ENCODE peak calls at places on chromosomes 4 and X, in seven cellular contexts. One of them, this sample, is unnamed.

GRCh38 chrX:139825618-139826017 is 107.2 kb downstream of the ATP11C start:
- DNase-seq in CD4-positive, alpha-beta T cell: no peak
- DNase-seq in T follicular helper cell: no peak
- DNase-seq in smooth muscle cell of the brain vasculature: no peak
- DNase-seq in effector CD4-positive, alpha-beta T cell: no peak
- DNase-seq in stimulated activated CD4-positive, alpha-beta T cell treated with anti-CD3 and anti-CD28 coated beads, Interleukin-4, amount 100 ng/mL, for 1 hour: no peak
- DNase-seq in lower lobe of right lung: no peak
- DNase-seq in this sample: no peak

GRCh38 chr4:105147226-105148151 is 813 bp downstream of the TET2 start:
- DNase-seq in CD4-positive, alpha-beta T cell: peak; percentile 3
- DNase-seq in T follicular helper cell: no peak
- DNase-seq in smooth muscle cell of the brain vasculature: no peak
- DNase-seq in effector CD4-positive, alpha-beta T cell: peak; percentile 3
- DNase-seq in stimulated activated CD4-positive, alpha-beta T cell treated with anti-CD3 and anti-CD28 coated beads, Interleukin-4, amount 100 ng/mL, for 1 hour: peak; percentile 27
- DNase-seq in lower lobe of right lung: peak; percentile 47
- DNase-seq in this sample: peak; percentile 30

GRCh38 chr4:84218002-84218401 is 281.1 kb downstream of the NKX6-1 start:
- DNase-seq in CD4-positive, alpha-beta T cell: no peak
- DNase-seq in T follicular helper cell: no peak
- DNase-seq in smooth muscle cell of the brain vasculature: no peak
- DNase-seq in effector CD4-positive, alpha-beta T cell: no peak
- DNase-seq in stimulated activated CD4-positive, alpha-beta T cell treated with anti-CD3 and anti-CD28 coated beads, Interleukin-4, amount 100 ng/mL, for 1 hour: no peak
- DNase-seq in lower lobe of right lung: no peak
- DNase-seq in this sample: no peak

GRCh38 chr4:78020677-78021076 is 36.4 kb upstream of the FRAS1 start:
- DNase-seq in CD4-positive, alpha-beta T cell: no peak
- DNase-seq in T follicular helper cell: no peak
- DNase-seq in smooth muscle cell of the brain vasculature: no peak
- DNase-seq in effector CD4-positive, alpha-beta T cell: no peak
- DNase-seq in stimulated activated CD4-positive, alpha-beta T cell treated with anti-CD3 and anti-CD28 coated beads, Interleukin-4, amount 100 ng/mL, for 1 hour: no peak
- DNase-seq in lower lobe of right lung: no peak
- DNase-seq in this sample: no peak

GRCh38 chr4:7803371-7803770 is 136.3 kb downstream of the AFAP1 start:
- DNase-seq in CD4-positive, alpha-beta T cell: no peak
- DNase-seq in T follicular helper cell: no peak
- DNase-seq in smooth muscle cell of the brain vasculature: no peak
- DNase-seq in effector CD4-positive, alpha-beta T cell: no peak
- DNase-seq in stimulated activated CD4-positive, alpha-beta T cell treated with anti-CD3 and anti-CD28 coated beads, Interleukin-4, amount 100 ng/mL, for 1 hour: no peak
- DNase-seq in lower lobe of right lung: no peak
- DNase-seq in this sample: no peak

GRCh38 chr4:61011051-61011450 is 189.1 kb upstream of the ADGRL3 start:
- DNase-seq in CD4-positive, alpha-beta T cell: no peak
- DNase-seq in T follicular helper cell: no peak
- DNase-seq in smooth muscle cell of the brain vasculature: no peak
- DNase-seq in effector CD4-positive, alpha-beta T cell: no peak
- DNase-seq in stimulated activated CD4-positive, alpha-beta T cell treated with anti-CD3 and anti-CD28 coated beads, Interleukin-4, amount 100 ng/mL, for 1 hour: no peak
- DNase-seq in lower lobe of right lung: no peak
- DNase-seq in this sample: no peak

GRCh38 chr4:145061325-145061920 is 36.6 kb downstream of the ANAPC10 start:
- DNase-seq in CD4-positive, alpha-beta T cell: no peak
- DNase-seq in T follicular helper cell: no peak
- DNase-seq in smooth muscle cell of the brain vasculature: no peak
- DNase-seq in effector CD4-positive, alpha-beta T cell: no peak
- DNase-seq in stimulated activated CD4-positive, alpha-beta T cell treated with anti-CD3 and anti-CD28 coated beads, Interleukin-4, amount 100 ng/mL, for 1 hour: no peak
- DNase-seq in lower lobe of right lung: no peak
- DNase-seq in this sample: no peak

GRCh38 chr4:150593996-150594395 is 12.0 kb downstream of the MAB21L2 start:
- DNase-seq in CD4-positive, alpha-beta T cell: no peak
- DNase-seq in T follicular helper cell: no peak
- DNase-seq in smooth muscle cell of the brain vasculature: no peak
- DNase-seq in effector CD4-positive, alpha-beta T cell: no peak
- DNase-seq in stimulated activated CD4-positive, alpha-beta T cell treated with anti-CD3 and anti-CD28 coated beads, Interleukin-4, amount 100 ng/mL, for 1 hour: no peak
- DNase-seq in lower lobe of right lung: no peak
- DNase-seq in this sample: no peak

GRCh38 chrX:130626521-130626920 is 224.7 kb downstream of the RBMX2 start:
- DNase-seq in CD4-positive, alpha-beta T cell: no peak
- DNase-seq in T follicular helper cell: no peak
- DNase-seq in smooth muscle cell of the brain vasculature: no peak
- DNase-seq in effector CD4-positive, alpha-beta T cell: no peak
- DNase-seq in stimulated activated CD4-positive, alpha-beta T cell treated with anti-CD3 and anti-CD28 coated beads, Interleukin-4, amount 100 ng/mL, for 1 hour: no peak
- DNase-seq in lower lobe of right lung: no peak
- DNase-seq in this sample: no peak

GRCh38 chr4:174490356-174490969 is 31.8 kb downstream of the HPGD start:
- DNase-seq in CD4-positive, alpha-beta T cell: no peak
- DNase-seq in T follicular helper cell: no peak
- DNase-seq in smooth muscle cell of the brain vasculature: peak; percentile 13
- DNase-seq in effector CD4-positive, alpha-beta T cell: no peak
- DNase-seq in stimulated activated CD4-positive, alpha-beta T cell treated with anti-CD3 and anti-CD28 coated beads, Interleukin-4, amount 100 ng/mL, for 1 hour: no peak
- DNase-seq in lower lobe of right lung: no peak
- DNase-seq in this sample: no peak

GRCh38 chr4:85700362-85700761 is 225.4 kb downstream of the ARHGAP24 start:
- DNase-seq in CD4-positive, alpha-beta T cell: no peak
- DNase-seq in T follicular helper cell: no peak
- DNase-seq in smooth muscle cell of the brain vasculature: no peak
- DNase-seq in effector CD4-positive, alpha-beta T cell: no peak
- DNase-seq in stimulated activated CD4-positive, alpha-beta T cell treated with anti-CD3 and anti-CD28 coated beads, Interleukin-4, amount 100 ng/mL, for 1 hour: no peak
- DNase-seq in lower lobe of right lung: no peak
- DNase-seq in this sample: no peak

GRCh38 chr4:134027931-134028330 is 173.7 kb downstream of the PABPC4L start:
- DNase-seq in CD4-positive, alpha-beta T cell: no peak
- DNase-seq in T follicular helper cell: no peak
- DNase-seq in smooth muscle cell of the brain vasculature: no peak
- DNase-seq in effector CD4-positive, alpha-beta T cell: no peak
- DNase-seq in stimulated activated CD4-positive, alpha-beta T cell treated with anti-CD3 and anti-CD28 coated beads, Interleukin-4, amount 100 ng/mL, for 1 hour: no peak
- DNase-seq in lower lobe of right lung: no peak
- DNase-seq in this sample: no peak

GRCh38 chr4:48167538-48168263 is 33.7 kb upstream of the TXK start:
- DNase-seq in CD4-positive, alpha-beta T cell: no peak
- DNase-seq in T follicular helper cell: no peak
- DNase-seq in smooth muscle cell of the brain vasculature: no peak
- DNase-seq in effector CD4-positive, alpha-beta T cell: no peak
- DNase-seq in stimulated activated CD4-positive, alpha-beta T cell treated with anti-CD3 and anti-CD28 coated beads, Interleukin-4, amount 100 ng/mL, for 1 hour: no peak
- DNase-seq in lower lobe of right lung: no peak
- DNase-seq in this sample: no peak

GRCh38 chr4:143335979-143336827 is 473 bp upstream of the GAB1 start:
- DNase-seq in CD4-positive, alpha-beta T cell: no peak
- DNase-seq in T follicular helper cell: no peak
- DNase-seq in smooth muscle cell of the brain vasculature: peak; percentile 81
- DNase-seq in effector CD4-positive, alpha-beta T cell: no peak
- DNase-seq in stimulated activated CD4-positive, alpha-beta T cell treated with anti-CD3 and anti-CD28 coated beads, Interleukin-4, amount 100 ng/mL, for 1 hour: peak; percentile 16
- DNase-seq in lower lobe of right lung: peak; percentile 94
- DNase-seq in this sample: peak; percentile 92

GRCh38 chrX:101550362-101550761 is at the start of gene ARMCX1:
- DNase-seq in CD4-positive, alpha-beta T cell: peak; percentile 4
- DNase-seq in T follicular helper cell: no peak
- DNase-seq in smooth muscle cell of the brain vasculature: peak; percentile 29
- DNase-seq in effector CD4-positive, alpha-beta T cell: no peak
- DNase-seq in stimulated activated CD4-positive, alpha-beta T cell treated with anti-CD3 and anti-CD28 coated beads, Interleukin-4, amount 100 ng/mL, for 1 hour: peak; percentile 26
- DNase-seq in lower lobe of right lung: peak; percentile 74
- DNase-seq in this sample: peak; percentile 70

GRCh38 chr4:125551967-125552366 is 237.2 kb downstream of the FAT4 start:
- DNase-seq in CD4-positive, alpha-beta T cell: no peak
- DNase-seq in T follicular helper cell: no peak
- DNase-seq in smooth muscle cell of the brain vasculature: no peak
- DNase-seq in effector CD4-positive, alpha-beta T cell: no peak
- DNase-seq in stimulated activated CD4-positive, alpha-beta T cell treated with anti-CD3 and anti-CD28 coated beads, Interleukin-4, amount 100 ng/mL, for 1 hour: no peak
- DNase-seq in lower lobe of right lung: no peak
- DNase-seq in this sample: no peak

GRCh38 chr4:3346146-3346545 is 53.3 kb downstream of the RGS12 start:
- DNase-seq in CD4-positive, alpha-beta T cell: no peak
- DNase-seq in T follicular helper cell: peak; percentile 8
- DNase-seq in smooth muscle cell of the brain vasculature: peak; percentile 46
- DNase-seq in effector CD4-positive, alpha-beta T cell: no peak
- DNase-seq in stimulated activated CD4-positive, alpha-beta T cell treated with anti-CD3 and anti-CD28 coated beads, Interleukin-4, amount 100 ng/mL, for 1 hour: no peak
- DNase-seq in lower lobe of right lung: no peak
- DNase-seq in this sample: no peak

GRCh38 chr4:185638548-185639301 is 103.4 kb upstream of the PDLIM3 start:
- DNase-seq in CD4-positive, alpha-beta T cell: no peak
- DNase-seq in T follicular helper cell: no peak
- DNase-seq in smooth muscle cell of the brain vasculature: no peak
- DNase-seq in effector CD4-positive, alpha-beta T cell: no peak
- DNase-seq in stimulated activated CD4-positive, alpha-beta T cell treated with anti-CD3 and anti-CD28 coated beads, Interleukin-4, amount 100 ng/mL, for 1 hour: no peak
- DNase-seq in lower lobe of right lung: no peak
- DNase-seq in this sample: no peak

GRCh38 chr4:140703463-140703862 is 52.7 kb downstream of the TBC1D9 start:
- DNase-seq in CD4-positive, alpha-beta T cell: no peak
- DNase-seq in T follicular helper cell: no peak
- DNase-seq in smooth muscle cell of the brain vasculature: no peak
- DNase-seq in effector CD4-positive, alpha-beta T cell: no peak
- DNase-seq in stimulated activated CD4-positive, alpha-beta T cell treated with anti-CD3 and anti-CD28 coated beads, Interleukin-4, amount 100 ng/mL, for 1 hour: no peak
- DNase-seq in lower lobe of right lung: no peak
- DNase-seq in this sample: no peak

GRCh38 chr4:33477715-33478114 is 2757.5 kb downstream of the PCDH7 start:
- DNase-seq in CD4-positive, alpha-beta T cell: no peak
- DNase-seq in T follicular helper cell: no peak
- DNase-seq in smooth muscle cell of the brain vasculature: no peak
- DNase-seq in effector CD4-positive, alpha-beta T cell: no peak
- DNase-seq in stimulated activated CD4-positive, alpha-beta T cell treated with anti-CD3 and anti-CD28 coated beads, Interleukin-4, amount 100 ng/mL, for 1 hour: no peak
- DNase-seq in lower lobe of right lung: no peak
- DNase-seq in this sample: no peak

GRCh38 chr4:77699731-77700210 is 94.2 kb downstream of the CXCL13 start:
- DNase-seq in CD4-positive, alpha-beta T cell: no peak
- DNase-seq in T follicular helper cell: no peak
- DNase-seq in smooth muscle cell of the brain vasculature: peak; percentile 36
- DNase-seq in effector CD4-positive, alpha-beta T cell: no peak
- DNase-seq in stimulated activated CD4-positive, alpha-beta T cell treated with anti-CD3 and anti-CD28 coated beads, Interleukin-4, amount 100 ng/mL, for 1 hour: no peak
- DNase-seq in lower lobe of right lung: no peak
- DNase-seq in this sample: no peak

GRCh38 chr4:56786955-56787354 is 34.5 kb downstream of the SPINK2 start:
- DNase-seq in CD4-positive, alpha-beta T cell: no peak
- DNase-seq in T follicular helper cell: no peak
- DNase-seq in smooth muscle cell of the brain vasculature: peak; percentile 44
- DNase-seq in effector CD4-positive, alpha-beta T cell: no peak
- DNase-seq in stimulated activated CD4-positive, alpha-beta T cell treated with anti-CD3 and anti-CD28 coated beads, Interleukin-4, amount 100 ng/mL, for 1 hour: no peak
- DNase-seq in lower lobe of right lung: peak; percentile 49
- DNase-seq in this sample: no peak

GRCh38 chr4:165355900-165356300 is 22.9 kb upstream of the CPE start:
- DNase-seq in CD4-positive, alpha-beta T cell: no peak
- DNase-seq in T follicular helper cell: no peak
- DNase-seq in smooth muscle cell of the brain vasculature: no peak
- DNase-seq in effector CD4-positive, alpha-beta T cell: no peak
- DNase-seq in stimulated activated CD4-positive, alpha-beta T cell treated with anti-CD3 and anti-CD28 coated beads, Interleukin-4, amount 100 ng/mL, for 1 hour: no peak
- DNase-seq in lower lobe of right lung: no peak
- DNase-seq in this sample: peak; percentile 10

GRCh38 chr4:56803473-56803872 is 18.0 kb downstream of the SPINK2 start:
- DNase-seq in CD4-positive, alpha-beta T cell: no peak
- DNase-seq in T follicular helper cell: no peak
- DNase-seq in smooth muscle cell of the brain vasculature: no peak
- DNase-seq in effector CD4-positive, alpha-beta T cell: no peak
- DNase-seq in stimulated activated CD4-positive, alpha-beta T cell treated with anti-CD3 and anti-CD28 coated beads, Interleukin-4, amount 100 ng/mL, for 1 hour: no peak
- DNase-seq in lower lobe of right lung: no peak
- DNase-seq in this sample: no peak

GRCh38 chr4:8323947-8324555 is 54.5 kb downstream of the HTRA3 start:
- DNase-seq in CD4-positive, alpha-beta T cell: no peak
- DNase-seq in T follicular helper cell: no peak
- DNase-seq in smooth muscle cell of the brain vasculature: no peak
- DNase-seq in effector CD4-positive, alpha-beta T cell: no peak
- DNase-seq in stimulated activated CD4-positive, alpha-beta T cell treated with anti-CD3 and anti-CD28 coated beads, Interleukin-4, amount 100 ng/mL, for 1 hour: no peak
- DNase-seq in lower lobe of right lung: no peak
- DNase-seq in this sample: no peak

GRCh38 chr4:86401826-86402225 is 42.0 kb upstream of the MAPK10 start:
- DNase-seq in CD4-positive, alpha-beta T cell: no peak
- DNase-seq in T follicular helper cell: no peak
- DNase-seq in smooth muscle cell of the brain vasculature: no peak
- DNase-seq in effector CD4-positive, alpha-beta T cell: no peak
- DNase-seq in stimulated activated CD4-positive, alpha-beta T cell treated with anti-CD3 and anti-CD28 coated beads, Interleukin-4, amount 100 ng/mL, for 1 hour: no peak
- DNase-seq in lower lobe of right lung: no peak
- DNase-seq in this sample: no peak

GRCh38 chr4:89800012-89800516 is 36.9 kb downstream of the SNCA start:
- DNase-seq in CD4-positive, alpha-beta T cell: no peak
- DNase-seq in T follicular helper cell: no peak
- DNase-seq in smooth muscle cell of the brain vasculature: no peak
- DNase-seq in effector CD4-positive, alpha-beta T cell: no peak
- DNase-seq in stimulated activated CD4-positive, alpha-beta T cell treated with anti-CD3 and anti-CD28 coated beads, Interleukin-4, amount 100 ng/mL, for 1 hour: no peak
- DNase-seq in lower lobe of right lung: no peak
- DNase-seq in this sample: no peak

GRCh38 chr4:55446578-55446922 is 50.8 kb downstream of the TMEM165 start:
- DNase-seq in CD4-positive, alpha-beta T cell: no peak
- DNase-seq in T follicular helper cell: no peak
- DNase-seq in smooth muscle cell of the brain vasculature: no peak
- DNase-seq in effector CD4-positive, alpha-beta T cell: no peak
- DNase-seq in stimulated activated CD4-positive, alpha-beta T cell treated with anti-CD3 and anti-CD28 coated beads, Interleukin-4, amount 100 ng/mL, for 1 hour: no peak
- DNase-seq in lower lobe of right lung: no peak
- DNase-seq in this sample: no peak